ENCODE peak calls at places on chromosomes 11 and 22, in eight cellular contexts. V is neural progenitor cell; C is pulmonary artery endothelial cell; G is GM19239; K is stimulated activated naive CD4-positive, alpha-beta T cell treated with Interleukin-2 at 50 U/mL for 16 hours; S is globus pallidus; M is activated CD4-positive, alpha-beta T cell treated with anti-CD3 and anti-CD28 coated beads for 24 hours; O is choroid plexus epithelial cell. H is an unnamed sample.

GRCh38 chr11:57502376-57502775 is 13.1 kb downstream of the SLC43A1 start:
- DNase-seq in V (no peak), C (no peak), G (no peak), K (no peak), S (no peak), M (no peak), O (no peak), H (no peak)

GRCh38 chr11:134503104-134503503 is 91.1 kb upstream of the B3GAT1 start:
- DNase-seq in V (peak; percentile 54), C (no peak), G (no peak), K (no peak), S (no peak), M (no peak), O (no peak), H (no peak)

GRCh38 chr11:57341250-57341808 is 3.2 kb downstream of the P2RX3 start:
- DNase-seq in V (no peak), C (no peak), G (no peak), K (no peak), S (no peak), M (no peak), O (no peak), H (no peak)

GRCh38 chr11:126061707-126062678 is 673 bp downstream of the CDON start:
- DNase-seq in V (peak; percentile 83), C (no peak), G (no peak), K (peak; percentile 28), S (peak; percentile 31), M (peak; percentile 16), O (peak; percentile 28), H (no peak)

GRCh38 chr11:3095712-3096361 is 38.6 kb upstream of the CARS1 start:
- DNase-seq in V (peak; percentile 69), C (peak; percentile 91), G (no peak), K (no peak), S (peak; percentile 13), M (no peak), O (peak; percentile 79), H (peak; percentile 59)

GRCh38 chr11:32478277-32478731 is 43.0 kb upstream of the WT1 start:
- DNase-seq in V (no peak), C (no peak), G (no peak), K (no peak), S (no peak), M (no peak), O (peak; percentile 81), H (no peak)

GRCh38 chr11:92376146-92376599 is 151.6 kb downstream of the FAT3 start:
- DNase-seq in V (no peak), C (no peak), G (no peak), K (no peak), S (no peak), M (no peak), O (peak; percentile 84), H (peak; percentile 53)

GRCh38 chr22:26322179-26322905 is 106.7 kb upstream of the ASPHD2 start:
- DNase-seq in V (no peak), C (no peak), G (no peak), K (no peak), S (no peak), M (no peak), O (peak; percentile 13), H (no peak)

GRCh38 chr11:22192642-22193347 is at the start of gene ANO5:
- DNase-seq in V (peak; percentile 87), C (no peak), G (no peak), K (no peak), S (peak; percentile 38), M (no peak), O (no peak), H (no peak)

GRCh38 chr11:92696076-92696475 is 273.4 kb upstream of the MTNR1B start:
- DNase-seq in V (no peak), C (no peak), G (no peak), K (no peak), S (no peak), M (no peak), O (no peak), H (no peak)

GRCh38 chr11:59560702-59561469 is 49.5 kb downstream of the OR4D9 start:
- DNase-seq in V (peak; percentile 94), C (no peak), G (peak; percentile 47), K (peak; percentile 81), S (peak; percentile 75), M (peak; percentile 81), O (peak; percentile 89), H (peak; percentile 62)

GRCh38 chr11:118918128-118918685 is 7.5 kb downstream of the BCL9L start:
- DNase-seq in V (peak; percentile 71), C (peak; percentile 77), G (no peak), K (no peak), S (no peak), M (no peak), O (peak; percentile 96), H (no peak)

GRCh38 chr11:2150206-2150847 is 10.7 kb downstream of the INS start:
- DNase-seq in V (peak; percentile 86), C (peak; percentile 45), G (no peak), K (no peak), S (no peak), M (no peak), O (peak; percentile 87), H (peak; percentile 66)

GRCh38 chr22:32752868-32753520 is 48.5 kb upstream of the TIMP3 start:
- DNase-seq in V (no peak), C (no peak), G (no peak), K (no peak), S (no peak), M (no peak), O (peak; percentile 79), H (no peak)

GRCh38 chr22:23361676-23362075 is 181.4 kb downstream of the BCR start:
- DNase-seq in V (no peak), C (no peak), G (no peak), K (no peak), S (no peak), M (no peak), O (no peak), H (no peak)

GRCh38 chr11:131094828-131095227 is 178.5 kb upstream of the SNX19 start:
- DNase-seq in V (no peak), C (no peak), G (no peak), K (no peak), S (no peak), M (no peak), O (no peak), H (no peak)

GRCh38 chr11:12989428-12990242 is 19.5 kb upstream of the RASSF10 start:
- DNase-seq in V (peak; percentile 30), C (no peak), G (no peak), K (no peak), S (no peak), M (no peak), O (no peak), H (no peak)